ENCODE peak calls at places on chromosomes 13 and 19, in seven cellular contexts. B is effector memory CD8-positive, alpha-beta T cell; D is fibroblast of the conjunctiva; Q is NCI-H345; L is activated CD4-positive, alpha-beta T cell treated with anti-CD3 and anti-CD28 coated beads, Interleukin-2, amount 10 ng/mL, durations not matched to agents 7 days and 5 days; R is H9; G is lower lobe of right lung. W is an unnamed sample.

GRCh38 chr19:13978306-13978705 is 26.0 kb downstream of the DCAF15 start:
- DNase-seq in B (no peak), D (no peak), Q (no peak), L (no peak), R (peak), G (peak), W (no peak)

GRCh38 chr13:27919934-27920676 is at the start of gene PDX1:
- DNase-seq in B (no peak), D (no peak), Q (no peak), L (no peak), R (peak), G (no peak), W (no peak)

GRCh38 chr19:51703655-51704515 is 10.8 kb downstream of the SPACA6 start:
- DNase-seq in B (peak), D (peak), Q (no peak), L (peak), R (peak), G (peak), W (peak)

GRCh38 chr13:79445968-79446645 is 34.8 kb upstream of the NDFIP2 start:
- DNase-seq in B (no peak), D (no peak), Q (no peak), L (peak), R (peak), G (no peak), W (no peak)

GRCh38 chr19:5361407-5361806 is 20.8 kb upstream of the PTPRS start:
- DNase-seq in B (no peak), D (no peak), Q (no peak), L (no peak), R (no peak), G (no peak), W (no peak)

GRCh38 chr13:113976711-113977684 is 3.1 kb upstream of the C13orf46 start:
- DNase-seq in B (no peak), D (no peak), Q (no peak), L (no peak), R (no peak), G (peak), W (no peak)

GRCh38 chr13:37473035-37473434 is 125.5 kb downstream of the POSTN start:
- DNase-seq in B (no peak), D (no peak), Q (no peak), L (no peak), R (peak), G (no peak), W (no peak)

GRCh38 chr13:39530996-39531395 is 72.0 kb downstream of the LHFPL6 start:
- DNase-seq in B (no peak), D (no peak), Q (no peak), L (no peak), R (no peak), G (no peak), W (no peak)

GRCh38 chr19:6767357-6768235 is at the start of gene SH2D3A:
- DNase-seq in B (peak), D (no peak), Q (peak), L (peak), R (peak), G (peak), W (peak)

GRCh38 chr13:101875717-101876393 is 423.4 kb downstream of the ITGBL1 start:
- DNase-seq in B (no peak), D (peak), Q (peak), L (no peak), R (no peak), G (no peak), W (no peak)

GRCh38 chr19:44621367-44621766 is 8.0 kb downstream of the IGSF23 start:
- DNase-seq in B (no peak), D (no peak), Q (no peak), L (no peak), R (no peak), G (no peak), W (no peak)

GRCh38 chr19:18097217-18097992 is at the start of gene MAST3:
- DNase-seq in B (peak), D (peak), Q (peak), L (peak), R (peak), G (peak), W (peak)

GRCh38 chr13:20505405-20506366 is 20.0 kb downstream of the CRYL1 start:
- DNase-seq in B (no peak), D (no peak), Q (no peak), L (no peak), R (no peak), G (no peak), W (peak)

GRCh38 chr19:5961969-5962945 is 15.7 kb downstream of the RANBP3 start:
- DNase-seq in B (peak), D (no peak), Q (peak), L (peak), R (no peak), G (peak), W (peak)

GRCh38 chr13:102536695-102537485 is 59.9 kb upstream of the TPP2 start:
- DNase-seq in B (no peak), D (no peak), Q (no peak), L (no peak), R (no peak), G (no peak), W (no peak)

GRCh38 chr13:50448535-50448981 is 394.9 kb downstream of the DLEU7 start:
- DNase-seq in B (no peak), D (no peak), Q (peak), L (no peak), R (no peak), G (no peak), W (peak)

GRCh38 chr13:24709186-24709913 is 29.1 kb downstream of the ATP12A start:
- DNase-seq in B (peak), D (no peak), Q (no peak), L (peak), R (no peak), G (no peak), W (no peak)

GRCh38 chr13:20264271-20265018 is 32.3 kb upstream of the GJB6 start:
- DNase-seq in B (no peak), D (no peak), Q (no peak), L (no peak), R (no peak), G (no peak), W (no peak)

GRCh38 chr13:110103479-110103878 is 203.5 kb downstream of the COL4A1 start:
- DNase-seq in B (no peak), D (no peak), Q (no peak), L (no peak), R (no peak), G (no peak), W (no peak)

W was measured in LNCaP clone FGC.